ENCODE peak calls at places on chromosome 16, in five cellular contexts. One of them, this sample, is unnamed.

GRCh38 chr16:49513040-49513439 is 139.4 kb downstream of the C16orf78 start:
- DNase-seq in fibroblast of the aortic adventitia: peak; percentile 10
- DNase-seq in head of caudate nucleus: no peak
- DNase-seq in PC-9: no peak
- DNase-seq in uterus: no peak
- DNase-seq in this sample: no peak

GRCh38 chr16:9647981-9648701 is 534.1 kb downstream of the GRIN2A start:
- DNase-seq in head of caudate nucleus: no peak
- DNase-seq in uterus: no peak
- DNase-seq in fibroblast of the aortic adventitia: peak; percentile 40
- DNase-seq in PC-9: no peak
- DNase-seq in this sample: no peak

GRCh38 chr16:14452066-14452465 is 178.0 kb downstream of the PARN start:
- DNase-seq in fibroblast of the aortic adventitia: no peak
- DNase-seq in head of caudate nucleus: no peak
- DNase-seq in uterus: no peak
- DNase-seq in PC-9: no peak
- DNase-seq in this sample: no peak

GRCh38 chr16:12182202-12182601 is 205.7 kb downstream of the SNX29 start:
- DNase-seq in uterus: no peak
- DNase-seq in head of caudate nucleus: no peak
- DNase-seq in fibroblast of the aortic adventitia: no peak
- DNase-seq in PC-9: no peak
- DNase-seq in this sample: no peak

GRCh38 chr16:48067388-48067787 is 88.4 kb downstream of the ABCC12 start:
- DNase-seq in fibroblast of the aortic adventitia: no peak
- DNase-seq in PC-9: no peak
- DNase-seq in uterus: no peak
- DNase-seq in head of caudate nucleus: no peak
- DNase-seq in this sample: no peak

GRCh38 chr16:50769-51591 is 2.4 kb downstream of the POLR3K start:
- DNase-seq in fibroblast of the aortic adventitia: no peak
- DNase-seq in head of caudate nucleus: no peak
- DNase-seq in PC-9: no peak
- DNase-seq in uterus: peak; percentile 3
- DNase-seq in this sample: no peak

GRCh38 chr16:27404163-27404823 is 2.3 kb downstream of the IL21R start:
- DNase-seq in head of caudate nucleus: no peak
- DNase-seq in uterus: no peak
- DNase-seq in PC-9: no peak
- DNase-seq in fibroblast of the aortic adventitia: no peak
- DNase-seq in this sample: no peak

GRCh38 chr16:66434619-66435430 is 7.7 kb downstream of the BEAN1 start:
- DNase-seq in PC-9: peak; percentile 56
- DNase-seq in head of caudate nucleus: no peak
- DNase-seq in uterus: no peak
- DNase-seq in fibroblast of the aortic adventitia: no peak
- DNase-seq in this sample: no peak

GRCh38 chr16:55078153-55078552 is 147.5 kb downstream of the IRX5 start:
- DNase-seq in fibroblast of the aortic adventitia: no peak
- DNase-seq in uterus: no peak
- DNase-seq in head of caudate nucleus: no peak
- DNase-seq in PC-9: no peak
- DNase-seq in this sample: no peak

GRCh38 chr16:65828296-65828695 is 538.2 kb upstream of the CDH5 start:
- DNase-seq in PC-9: no peak
- DNase-seq in head of caudate nucleus: no peak
- DNase-seq in uterus: no peak
- DNase-seq in fibroblast of the aortic adventitia: no peak
- DNase-seq in this sample: no peak

GRCh38 chr16:88782454-88783390 is 2.3 kb downstream of the PIEZO1 start:
- DNase-seq in uterus: peak; percentile 52
- DNase-seq in PC-9: peak; percentile 86
- DNase-seq in fibroblast of the aortic adventitia: peak; percentile 70
- DNase-seq in head of caudate nucleus: no peak
- DNase-seq in this sample: no peak

GRCh38 chr16:30541502-30542329 is 7.1 kb upstream of the ZNF747 start:
- DNase-seq in fibroblast of the aortic adventitia: peak; percentile 70
- DNase-seq in PC-9: no peak
- DNase-seq in head of caudate nucleus: no peak
- DNase-seq in uterus: no peak
- DNase-seq in this sample: no peak

GRCh38 chr16:46730801-46731690 is 17.1 kb downstream of the MYLK3 start:
- DNase-seq in uterus: no peak
- DNase-seq in PC-9: no peak
- DNase-seq in head of caudate nucleus: no peak
- DNase-seq in fibroblast of the aortic adventitia: no peak
- DNase-seq in this sample: no peak

GRCh38 chr16:58020628-58021521 is 4.7 kb upstream of the MMP15 start:
- DNase-seq in PC-9: no peak
- DNase-seq in fibroblast of the aortic adventitia: peak; percentile 52
- DNase-seq in head of caudate nucleus: peak; percentile 63
- DNase-seq in uterus: peak; percentile 54
- DNase-seq in this sample: peak; percentile 75

GRCh38 chr16:89222931-89223330 is 5.4 kb downstream of the ZNF778 start:
- DNase-seq in uterus: no peak
- DNase-seq in fibroblast of the aortic adventitia: no peak
- DNase-seq in head of caudate nucleus: no peak
- DNase-seq in PC-9: no peak
- DNase-seq in this sample: no peak

GRCh38 chr16:12474794-12475410 is 328.8 kb downstream of the CPPED1 start:
- DNase-seq in uterus: no peak
- DNase-seq in PC-9: no peak
- DNase-seq in fibroblast of the aortic adventitia: no peak
- DNase-seq in head of caudate nucleus: no peak
- DNase-seq in this sample: no peak

GRCh38 chr16:56950051-56950450 is 11.7 kb upstream of the CETP start:
- DNase-seq in PC-9: no peak
- DNase-seq in fibroblast of the aortic adventitia: no peak
- DNase-seq in uterus: no peak
- DNase-seq in head of caudate nucleus: no peak
- DNase-seq in this sample: no peak

GRCh38 chr16:8850279-8850885 is 18.4 kb downstream of the CARHSP1 start:
- DNase-seq in uterus: peak; percentile 27
- DNase-seq in fibroblast of the aortic adventitia: peak; percentile 85
- DNase-seq in head of caudate nucleus: no peak
- DNase-seq in PC-9: no peak
- DNase-seq in this sample: no peak

GRCh38 chr16:11780988-11781680 is 15.9 kb downstream of the ZC3H7A start:
- DNase-seq in uterus: no peak
- DNase-seq in head of caudate nucleus: no peak
- DNase-seq in fibroblast of the aortic adventitia: peak; percentile 32
- DNase-seq in PC-9: no peak
- DNase-seq in this sample: no peak

GRCh38 chr16:23835390-23836077 is at the start of gene PRKCB:
- DNase-seq in head of caudate nucleus: peak; percentile 93
- DNase-seq in fibroblast of the aortic adventitia: peak; percentile 5
- DNase-seq in PC-9: no peak
- DNase-seq in uterus: peak; percentile 47
- DNase-seq in this sample: peak; percentile 96

GRCh38 chr16:75139498-75139897 is 8.8 kb upstream of the ZFP1 start:
- DNase-seq in fibroblast of the aortic adventitia: no peak
- DNase-seq in head of caudate nucleus: no peak
- DNase-seq in uterus: no peak
- DNase-seq in PC-9: peak; percentile 43
- DNase-seq in this sample: no peak

GRCh38 chr16:69555437-69555836 is 10.3 kb upstream of the NFAT5 start:
- DNase-seq in fibroblast of the aortic adventitia: no peak
- DNase-seq in uterus: no peak
- DNase-seq in head of caudate nucleus: no peak
- DNase-seq in PC-9: no peak
- DNase-seq in this sample: no peak

GRCh38 chr16:4433228-4433627 is 7.6 kb downstream of the DNAJA3 start:
- DNase-seq in fibroblast of the aortic adventitia: no peak
- DNase-seq in uterus: no peak
- DNase-seq in PC-9: no peak
- DNase-seq in head of caudate nucleus: no peak
- DNase-seq in this sample: no peak

GRCh38 chr16:12639044-12639443 is 164.6 kb downstream of the CPPED1 start:
- DNase-seq in PC-9: peak; percentile 71
- DNase-seq in uterus: no peak
- DNase-seq in fibroblast of the aortic adventitia: no peak
- DNase-seq in head of caudate nucleus: no peak
- DNase-seq in this sample: no peak

GRCh38 chr16:83336630-83337029 is 471.1 kb upstream of the HSBP1 start:
- DNase-seq in PC-9: no peak
- DNase-seq in fibroblast of the aortic adventitia: peak; percentile 50
- DNase-seq in head of caudate nucleus: no peak
- DNase-seq in uterus: no peak
- DNase-seq in this sample: no peak

GRCh38 chr16:48539485-48540221 is 70.3 kb downstream of the N4BP1 start:
- DNase-seq in head of caudate nucleus: no peak
- DNase-seq in PC-9: no peak
- DNase-seq in uterus: no peak
- DNase-seq in fibroblast of the aortic adventitia: no peak
- DNase-seq in this sample: no peak

GRCh38 chr16:337975-338575 is 14.4 kb downstream of the AXIN1 start:
- DNase-seq in fibroblast of the aortic adventitia: no peak
- DNase-seq in uterus: no peak
- DNase-seq in head of caudate nucleus: no peak
- DNase-seq in PC-9: no peak
- DNase-seq in this sample: no peak

GRCh38 chr16:55214412-55214811 is 109.6 kb upstream of the IRX6 start:
- DNase-seq in head of caudate nucleus: no peak
- DNase-seq in uterus: no peak
- DNase-seq in PC-9: no peak
- DNase-seq in fibroblast of the aortic adventitia: no peak
- DNase-seq in this sample: no peak

GRCh38 chr16:64356267-64356666 is 765.6 kb downstream of the CDH11 start:
- DNase-seq in head of caudate nucleus: no peak
- DNase-seq in PC-9: no peak
- DNase-seq in fibroblast of the aortic adventitia: peak; percentile 91
- DNase-seq in uterus: no peak
- DNase-seq in this sample: no peak

GRCh38 chr16:4316103-4316731 is 350 bp downstream of the GLIS2 start:
- DNase-seq in PC-9: no peak
- DNase-seq in head of caudate nucleus: no peak
- DNase-seq in uterus: peak; percentile 49
- DNase-seq in fibroblast of the aortic adventitia: no peak
- DNase-seq in this sample: peak; percentile 72

GRCh38 chr16:17396762-17397498 is 73.8 kb downstream of the XYLT1 start:
- DNase-seq in PC-9: no peak
- DNase-seq in head of caudate nucleus: no peak
- DNase-seq in uterus: no peak
- DNase-seq in fibroblast of the aortic adventitia: peak; percentile 74
- DNase-seq in this sample: no peak